ENCODE peak calls at places on chromosome 22, in nine cellular contexts. One of them, this sample, is unnamed.

GRCh38 chr22:37818397-37819099 is 4.6 kb upstream of the GALR3 start:
- DNase-seq in BJ: no peak
- DNase-seq in epithelial cell of esophagus: peak; percentile 73
- DNase-seq in HCT116: no peak
- DNase-seq in cardiac muscle cell: peak; percentile 65
- DNase-seq in MCF 10A: no peak
- DNase-seq in fibroblast of lung: peak; percentile 64
- DNase-seq in GM10248: peak; percentile 84
- DNase-seq in heart right ventricle: peak; percentile 70
- DNase-seq in this sample: peak; percentile 66

GRCh38 chr22:28911777-28912669 is 28.7 kb downstream of the ZNRF3 start:
- DNase-seq in BJ: peak; percentile 28
- DNase-seq in epithelial cell of esophagus: no peak
- DNase-seq in HCT116: no peak
- DNase-seq in cardiac muscle cell: peak; percentile 66
- DNase-seq in MCF 10A: peak; percentile 49
- DNase-seq in fibroblast of lung: peak; percentile 59
- DNase-seq in GM10248: no peak
- DNase-seq in heart right ventricle: no peak
- DNase-seq in this sample: no peak

GRCh38 chr22:44091021-44091721 is 67.1 kb downstream of the PARVB start:
- DNase-seq in BJ: no peak
- DNase-seq in epithelial cell of esophagus: peak; percentile 46
- DNase-seq in HCT116: peak; percentile 6
- DNase-seq in cardiac muscle cell: peak; percentile 21
- DNase-seq in MCF 10A: peak; percentile 17
- DNase-seq in fibroblast of lung: peak; percentile 12
- DNase-seq in GM10248: no peak
- DNase-seq in heart right ventricle: no peak
- DNase-seq in this sample: peak; percentile 11

GRCh38 chr22:49705631-49706352 is 121.9 kb downstream of the BRD1 start:
- DNase-seq in BJ: no peak
- DNase-seq in epithelial cell of esophagus: no peak
- DNase-seq in HCT116: no peak
- DNase-seq in cardiac muscle cell: no peak
- DNase-seq in MCF 10A: no peak
- DNase-seq in fibroblast of lung: no peak
- DNase-seq in GM10248: no peak
- DNase-seq in heart right ventricle: no peak
- DNase-seq in this sample: no peak

GRCh38 chr22:33835196-33835788 is 85.0 kb downstream of the LARGE1 start:
- DNase-seq in BJ: no peak
- DNase-seq in epithelial cell of esophagus: no peak
- DNase-seq in HCT116: no peak
- DNase-seq in cardiac muscle cell: no peak
- DNase-seq in MCF 10A: no peak
- DNase-seq in fibroblast of lung: no peak
- DNase-seq in GM10248: no peak
- DNase-seq in heart right ventricle: no peak
- DNase-seq in this sample: no peak

GRCh38 chr22:31625661-31626426 is 36.2 kb downstream of the PISD start:
- DNase-seq in BJ: no peak
- DNase-seq in epithelial cell of esophagus: peak; percentile 71
- DNase-seq in HCT116: no peak
- DNase-seq in cardiac muscle cell: peak; percentile 56
- DNase-seq in MCF 10A: no peak
- DNase-seq in fibroblast of lung: peak; percentile 40
- DNase-seq in GM10248: no peak
- DNase-seq in heart right ventricle: peak; percentile 37
- DNase-seq in this sample: no peak

GRCh38 chr22:31148953-31149627 is 8.8 kb upstream of the PLA2G3 start:
- DNase-seq in BJ: no peak
- DNase-seq in epithelial cell of esophagus: peak; percentile 75
- DNase-seq in HCT116: peak; percentile 66
- DNase-seq in cardiac muscle cell: peak; percentile 89
- DNase-seq in MCF 10A: peak; percentile 75
- DNase-seq in fibroblast of lung: peak; percentile 67
- DNase-seq in GM10248: peak; percentile 71
- DNase-seq in heart right ventricle: peak; percentile 72
- DNase-seq in this sample: peak; percentile 78

GRCh38 chr22:29344137-29344536 is 28.6 kb upstream of the RASL10A start:
- DNase-seq in BJ: peak; percentile 84
- DNase-seq in epithelial cell of esophagus: peak; percentile 95
- DNase-seq in HCT116: peak; percentile 86
- DNase-seq in cardiac muscle cell: peak; percentile 90
- DNase-seq in MCF 10A: peak; percentile 85
- DNase-seq in fibroblast of lung: peak; percentile 99
- DNase-seq in GM10248: no peak
- DNase-seq in heart right ventricle: peak; percentile 68
- DNase-seq in this sample: peak; percentile 38

GRCh38 chr22:37932821-37933578 is 20.4 kb downstream of the C22orf23 start:
- DNase-seq in BJ: no peak
- DNase-seq in epithelial cell of esophagus: peak; percentile 64
- DNase-seq in HCT116: no peak
- DNase-seq in cardiac muscle cell: no peak
- DNase-seq in MCF 10A: peak; percentile 11
- DNase-seq in fibroblast of lung: no peak
- DNase-seq in GM10248: no peak
- DNase-seq in heart right ventricle: no peak
- DNase-seq in this sample: no peak

DNA sequence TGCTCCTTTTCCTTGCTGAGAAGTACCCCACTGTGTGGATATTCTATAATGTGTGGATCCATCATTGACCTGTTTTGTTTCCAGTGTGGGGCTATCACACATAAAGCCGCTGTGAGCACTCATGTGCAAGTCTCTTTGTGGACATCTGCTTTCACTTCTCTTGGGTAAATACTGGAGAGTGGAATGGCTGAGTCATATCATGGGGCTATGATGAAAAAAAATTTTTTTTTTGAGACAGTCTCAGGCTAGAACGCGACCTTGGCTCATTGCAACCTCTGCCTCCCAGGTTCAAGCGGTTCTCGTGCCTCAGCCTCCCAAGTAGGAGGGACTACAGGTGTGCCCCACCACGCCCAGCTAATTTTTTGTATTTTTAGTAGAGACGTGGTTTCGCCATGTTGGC is 7.7 kb upstream of the FAM118A start:
- DNase-seq in BJ: peak; percentile 65
- DNase-seq in epithelial cell of esophagus: peak; percentile 51
- DNase-seq in HCT116: no peak
- DNase-seq in cardiac muscle cell: peak; percentile 60
- DNase-seq in MCF 10A: peak; percentile 58
- DNase-seq in fibroblast of lung: peak; percentile 79
- DNase-seq in GM10248: no peak
- DNase-seq in heart right ventricle: no peak
- DNase-seq in this sample: no peak
- TF ChIP-seq CTCF in BJ: no peak
- TF ChIP-seq CTCF in epithelial cell of esophagus: no peak
- TF ChIP-seq CTCF in HCT116: no peak
- TF ChIP-seq CTCF in cardiac muscle cell: no peak
- TF ChIP-seq CTCF in MCF 10A: no peak
- TF ChIP-seq CTCF in fibroblast of lung: peak; percentile 6
- TF ChIP-seq CTCF in GM10248: no peak
- TF ChIP-seq CTCF in heart right ventricle: no peak
- TF ChIP-seq CTCF in this sample: no peak

GRCh38 chr22:23110190-23110921 is 31.4 kb downstream of the RSPH14 start:
- DNase-seq in BJ: no peak
- DNase-seq in epithelial cell of esophagus: no peak
- DNase-seq in HCT116: no peak
- DNase-seq in cardiac muscle cell: no peak
- DNase-seq in MCF 10A: no peak
- DNase-seq in fibroblast of lung: no peak
- DNase-seq in GM10248: no peak
- DNase-seq in heart right ventricle: no peak
- DNase-seq in this sample: no peak
- TF ChIP-seq CTCF in BJ: no peak
- TF ChIP-seq CTCF in epithelial cell of esophagus: no peak
- TF ChIP-seq CTCF in HCT116: no peak
- TF ChIP-seq CTCF in cardiac muscle cell: no peak
- TF ChIP-seq CTCF in MCF 10A: no peak
- TF ChIP-seq CTCF in fibroblast of lung: no peak
- TF ChIP-seq CTCF in GM10248: no peak
- TF ChIP-seq CTCF in heart right ventricle: no peak
- TF ChIP-seq CTCF in this sample: no peak

GRCh38 chr22:35552186-35552842 is 11.7 kb downstream of the RASD2 start:
- DNase-seq in BJ: no peak
- DNase-seq in epithelial cell of esophagus: no peak
- DNase-seq in HCT116: peak; percentile 42
- DNase-seq in cardiac muscle cell: peak; percentile 43
- DNase-seq in MCF 10A: no peak
- DNase-seq in fibroblast of lung: no peak
- DNase-seq in GM10248: peak; percentile 85
- DNase-seq in heart right ventricle: no peak
- DNase-seq in this sample: peak; percentile 67
- TF ChIP-seq CTCF in BJ: no peak
- TF ChIP-seq CTCF in epithelial cell of esophagus: no peak
- TF ChIP-seq CTCF in HCT116: no peak
- TF ChIP-seq CTCF in cardiac muscle cell: no peak
- TF ChIP-seq CTCF in MCF 10A: no peak
- TF ChIP-seq CTCF in fibroblast of lung: no peak
- TF ChIP-seq CTCF in GM10248: no peak
- TF ChIP-seq CTCF in heart right ventricle: no peak
- TF ChIP-seq CTCF in this sample: no peak

GRCh38 chr22:47293368-47294221 is 531.1 kb downstream of the TBC1D22A start:
- DNase-seq in BJ: no peak
- DNase-seq in epithelial cell of esophagus: no peak
- DNase-seq in HCT116: no peak
- DNase-seq in cardiac muscle cell: no peak
- DNase-seq in MCF 10A: no peak
- DNase-seq in fibroblast of lung: no peak
- DNase-seq in GM10248: no peak
- DNase-seq in heart right ventricle: no peak
- DNase-seq in this sample: no peak
- TF ChIP-seq CTCF in BJ: no peak
- TF ChIP-seq CTCF in epithelial cell of esophagus: no peak
- TF ChIP-seq CTCF in HCT116: no peak
- TF ChIP-seq CTCF in cardiac muscle cell: no peak
- TF ChIP-seq CTCF in MCF 10A: no peak
- TF ChIP-seq CTCF in fibroblast of lung: no peak
- TF ChIP-seq CTCF in GM10248: no peak
- TF ChIP-seq CTCF in heart right ventricle: no peak
- TF ChIP-seq CTCF in this sample: no peak

GRCh38 chr22:40648386-40648785 is 11.9 kb upstream of the MRTFA start:
- DNase-seq in BJ: no peak
- DNase-seq in epithelial cell of esophagus: no peak
- DNase-seq in HCT116: no peak
- DNase-seq in cardiac muscle cell: no peak
- DNase-seq in MCF 10A: no peak
- DNase-seq in fibroblast of lung: no peak
- DNase-seq in GM10248: no peak
- DNase-seq in heart right ventricle: no peak
- DNase-seq in this sample: no peak
- TF ChIP-seq CTCF in BJ: no peak
- TF ChIP-seq CTCF in epithelial cell of esophagus: no peak
- TF ChIP-seq CTCF in HCT116: no peak
- TF ChIP-seq CTCF in cardiac muscle cell: no peak
- TF ChIP-seq CTCF in MCF 10A: no peak
- TF ChIP-seq CTCF in fibroblast of lung: no peak
- TF ChIP-seq CTCF in GM10248: no peak
- TF ChIP-seq CTCF in heart right ventricle: no peak
- TF ChIP-seq CTCF in this sample: no peak

DNA sequence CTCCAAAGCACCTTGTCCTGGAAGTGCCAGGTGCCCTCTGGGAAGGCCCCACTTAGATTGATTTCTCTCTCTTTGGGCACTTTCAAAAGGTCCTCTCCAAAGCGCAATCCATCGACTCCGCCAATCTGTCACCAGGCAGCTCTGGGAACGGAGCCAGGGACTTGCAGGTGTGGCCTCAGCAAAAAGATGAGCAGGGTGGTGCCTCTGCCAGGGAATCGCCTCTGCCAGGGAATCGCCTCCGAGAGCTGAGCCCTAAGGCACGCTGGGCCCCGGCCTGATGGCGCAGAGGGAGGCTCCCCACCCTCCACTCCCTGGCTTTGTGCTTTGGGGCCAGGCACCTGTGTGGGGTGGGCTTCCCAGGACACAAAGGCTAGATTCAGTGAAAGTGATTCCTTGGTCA is 1391.3 kb downstream of the TBC1D22A start:
- DNase-seq in BJ: no peak
- DNase-seq in epithelial cell of esophagus: no peak
- DNase-seq in HCT116: no peak
- DNase-seq in cardiac muscle cell: no peak
- DNase-seq in MCF 10A: no peak
- DNase-seq in fibroblast of lung: no peak
- DNase-seq in GM10248: no peak
- DNase-seq in heart right ventricle: no peak
- DNase-seq in this sample: no peak
- TF ChIP-seq CTCF in BJ: no peak
- TF ChIP-seq CTCF in epithelial cell of esophagus: no peak
- TF ChIP-seq CTCF in HCT116: no peak
- TF ChIP-seq CTCF in cardiac muscle cell: no peak
- TF ChIP-seq CTCF in MCF 10A: no peak
- TF ChIP-seq CTCF in fibroblast of lung: no peak
- TF ChIP-seq CTCF in GM10248: no peak
- TF ChIP-seq CTCF in heart right ventricle: no peak
- TF ChIP-seq CTCF in this sample: no peak

This sample was measured in Calu3.